ENCODE peak calls at places on chromosomes 11 and 22, in five cellular contexts. S, H, E, T and A are unnamed samples.
A peak's percentile ranks its signal among the peaks of the same experiment; 100 is the strongest.

GRCh38 chr22:48492371-48493320 is 1335.0 kb downstream of the BRD1 start:
- ATAC-seq in T (peak; percentile 76), H (peak; percentile 79), S (peak; percentile 86), E (peak; percentile 39), A (no peak)

GRCh38 chr11:971092-971690 is 45.5 kb downstream of the AP2A2 start:
- ATAC-seq in E (no peak), T (no peak), S (no peak), H (no peak), A (no peak)

GRCh38 chr11:65555693-65556231 is 2.4 kb downstream of the LTBP3 start:
- ATAC-seq in E (peak; percentile 1), S (no peak), T (peak; percentile 30), H (no peak), A (peak; percentile 23)

GRCh38 chr11:18365736-18366135 is 28.6 kb upstream of the LDHA start:
- ATAC-seq in S (no peak), T (no peak), E (no peak), H (no peak), A (no peak)

GRCh38 chr22:44163536-44163935 is 17.2 kb upstream of the PARVG start:
- ATAC-seq in S (no peak), H (no peak), T (no peak), E (no peak), A (no peak)

GRCh38 chr11:70326365-70326803 is 55.9 kb downstream of the PPFIA1 start:
- ATAC-seq in E (peak; percentile 65), S (no peak), H (no peak), T (no peak), A (peak; percentile 91)

GRCh38 chr22:26524870-26525269 is 12.6 kb upstream of the TFIP11 start:
- ATAC-seq in H (no peak), T (no peak), S (no peak), E (no peak), A (no peak)

GRCh38 chr11:35412285-35412684 is 7.1 kb downstream of the SLC1A2 start:
- ATAC-seq in T (peak; percentile 74), E (no peak), S (no peak), H (peak; percentile 31), A (no peak)

GRCh38 chr22:49894321-49895072 is 23.7 kb downstream of the ALG12 start:
- ATAC-seq in T (peak; percentile 38), H (no peak), E (peak; percentile 76), S (peak; percentile 58), A (no peak)

GRCh38 chr22:37989146-37990045 is 5.0 kb upstream of the SOX10 start:
- ATAC-seq in E (no peak), S (no peak), T (no peak), H (no peak), A (no peak)

GRCh38 chr11:102267602-102268001 is 49.7 kb upstream of the BIRC3 start:
- ATAC-seq in H (no peak), E (no peak), S (peak; percentile 29), T (no peak), A (no peak)

GRCh38 chr11:120558754-120559431 is 47.3 kb downstream of the GRIK4 start:
- ATAC-seq in H (no peak), E (no peak), S (no peak), T (no peak), A (no peak)

GRCh38 chr22:45170001-45170466 is 6.3 kb downstream of the NUP50 start:
- ATAC-seq in S (peak; percentile 91), H (no peak), E (no peak), T (no peak), A (no peak)

GRCh38 chr11:47981667-47982404 is 1.5 kb downstream of the PTPRJ start:
- ATAC-seq in H (peak; percentile 24), S (no peak), E (no peak), T (no peak), A (no peak)

GRCh38 chr11:112785717-112786116 is 175.5 kb upstream of the NCAM1 start:
- ATAC-seq in E (no peak), T (no peak), H (no peak), S (no peak), A (peak; percentile 52)

GRCh38 chr22:46402505-46402904 is 67.0 kb downstream of the TRMU start:
- ATAC-seq in E (no peak), H (no peak), T (no peak), S (no peak), A (no peak)

GRCh38 chr11:112759418-112759817 is 201.8 kb upstream of the NCAM1 start:
- ATAC-seq in H (no peak), S (no peak), T (no peak), E (no peak), A (no peak)

GRCh38 chr22:26295583-26296126 is 126.4 kb downstream of the SEZ6L start:
- ATAC-seq in S (peak; percentile 49), H (no peak), T (no peak), E (no peak), A (no peak)

GRCh38 chr11:65381721-65382035 is 768 bp downstream of the SLC25A45 start:
- ATAC-seq in T (no peak), H (peak; percentile 29), E (peak; percentile 27), S (peak; percentile 20), A (peak; percentile 6)

GRCh38 chr11:116044946-116045345 is 540.7 kb upstream of the CADM1 start:
- ATAC-seq in E (no peak), H (no peak), T (no peak), S (no peak), A (no peak)

GRCh38 chr11:116043857-116044256 is 539.6 kb upstream of the CADM1 start:
- ATAC-seq in S (no peak), T (no peak), E (no peak), H (no peak), A (no peak)

GRCh38 chr11:116046127-116046526 is 541.9 kb upstream of the CADM1 start:
- ATAC-seq in S (no peak), H (peak; percentile 28), E (no peak), T (no peak), A (no peak)

GRCh38 chr11:116044520-116044919 is 540.3 kb upstream of the CADM1 start:
- ATAC-seq in H (no peak), T (no peak), E (no peak), S (no peak), A (no peak)

DNA sequence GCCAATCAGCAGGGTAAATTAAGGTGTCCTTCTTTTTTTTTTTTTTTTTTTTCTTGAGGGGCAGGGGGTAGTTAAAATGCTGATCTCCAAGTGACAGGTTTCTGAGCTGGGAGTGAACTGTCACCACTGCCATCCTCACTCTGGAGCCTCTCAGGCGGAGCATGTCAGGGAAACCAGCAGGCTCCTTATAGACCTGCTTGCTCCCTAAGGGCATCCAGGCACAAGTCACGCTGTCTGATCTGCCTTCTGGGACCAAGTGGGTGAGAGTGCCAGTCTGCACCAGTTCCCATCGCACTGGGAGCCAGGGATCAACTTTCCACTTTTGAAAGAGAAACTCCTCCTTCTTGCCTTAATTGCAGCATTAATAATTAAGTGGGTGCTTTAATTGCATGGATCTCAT is 537.9 kb upstream of the CADM1 start:
- ATAC-seq in T (no peak), E (no peak), S (no peak), H (no peak), A (no peak)
- TF ChIP-seq POLR2AphosphoS5 in T (no peak), E (no peak), S (no peak), H (no peak), A (no peak)

GRCh38 chr11:99739464-99740089 is 718.8 kb downstream of the CNTN5 start:
- ATAC-seq in E (no peak), H (peak; percentile 47), T (no peak), S (no peak), A (no peak)
- TF ChIP-seq CTCF in E (peak; percentile 15), H (peak; percentile 29), T (peak; percentile 59), S (no peak), A (no peak)

DNA sequence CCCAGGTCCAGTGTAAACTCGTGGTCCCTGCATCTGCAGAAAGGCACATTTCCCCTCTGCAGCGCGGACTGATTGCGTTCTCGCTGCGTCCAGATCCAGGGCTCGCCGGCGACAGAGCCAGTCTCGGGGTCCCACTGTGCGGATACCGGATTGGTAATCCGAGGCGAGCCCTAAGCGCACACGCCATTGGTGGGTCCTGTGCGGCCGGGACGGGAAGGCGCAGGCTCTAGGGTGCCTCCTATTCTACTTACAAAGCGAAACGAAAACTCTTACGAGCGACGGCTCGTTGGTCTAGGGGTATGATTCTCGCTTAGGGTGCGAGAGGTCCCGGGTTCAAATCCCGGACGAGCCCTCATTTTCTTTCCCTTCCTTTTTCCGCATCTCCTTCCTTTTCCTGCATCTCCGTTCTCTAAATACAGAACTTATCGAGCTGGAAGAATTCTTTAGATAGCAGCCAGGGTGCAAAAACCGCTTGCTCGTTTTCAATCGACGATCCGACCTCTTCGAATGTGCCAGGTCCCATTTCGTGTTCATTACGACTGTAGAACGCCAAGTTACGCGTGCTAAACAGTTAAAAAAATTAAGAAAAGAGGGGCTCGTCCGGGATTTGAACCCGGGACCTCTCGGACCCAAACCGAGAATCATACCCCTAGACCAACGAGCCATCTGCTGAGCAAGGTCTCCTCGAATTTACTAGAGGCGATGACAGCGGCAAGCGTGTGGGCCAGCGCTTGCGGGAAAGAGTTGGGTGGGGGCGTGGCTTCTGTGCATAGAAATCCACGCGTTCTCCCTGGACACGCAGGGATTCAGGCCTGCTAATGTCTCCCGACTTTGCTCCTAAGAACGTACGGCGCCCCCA is 29.2 kb upstream of the WNT11 start:
- ATAC-seq in H (peak; percentile 85), S (peak; percentile 90), T (peak; percentile 78), E (peak; percentile 91), A (peak; percentile 86)
- TF ChIP-seq EP300 in H (no peak), S (peak; percentile 61), T (no peak), E (peak; percentile 24), A (no peak)

GRCh38 chr11:59560702-59561469 is 49.5 kb downstream of the OR4D9 start:
- ATAC-seq in T (peak; percentile 42), E (peak; percentile 92), S (peak; percentile 56), H (peak; percentile 56), A (peak; percentile 90)
- TF ChIP-seq POLR2AphosphoS5 in T (no peak), E (peak; percentile 18), S (peak; percentile 11), H (peak; percentile 19), A (peak; percentile 57)

GRCh38 chr11:27210509-27210908 is 152.5 kb downstream of the CCDC34 start:
- ATAC-seq in H (no peak), E (no peak), S (no peak), T (no peak), A (no peak)

GRCh38 chr11:27213232-27213660 is 149.8 kb downstream of the CCDC34 start:
- ATAC-seq in S (no peak), T (no peak), H (peak; percentile 67), E (no peak), A (no peak)

GRCh38 chr11:27209562-27210005 is 153.4 kb downstream of the CCDC34 start:
- ATAC-seq in H (peak; percentile 65), T (peak; percentile 89), S (peak; percentile 72), E (no peak), A (peak; percentile 64)

GRCh38 chr11:27212248-27212780 is 150.7 kb downstream of the CCDC34 start:
- ATAC-seq in E (no peak), H (peak; percentile 43), T (no peak), S (no peak), A (no peak)

GRCh38 chr11:27211370-27212127 is 151.5 kb downstream of the CCDC34 start:
- ATAC-seq in T (no peak), H (no peak), E (no peak), S (peak; percentile 46), A (no peak)
- TF ChIP-seq CTCF in T (peak; percentile 45), H (peak; percentile 39), E (no peak), S (peak; percentile 58), A (no peak)

DNA sequence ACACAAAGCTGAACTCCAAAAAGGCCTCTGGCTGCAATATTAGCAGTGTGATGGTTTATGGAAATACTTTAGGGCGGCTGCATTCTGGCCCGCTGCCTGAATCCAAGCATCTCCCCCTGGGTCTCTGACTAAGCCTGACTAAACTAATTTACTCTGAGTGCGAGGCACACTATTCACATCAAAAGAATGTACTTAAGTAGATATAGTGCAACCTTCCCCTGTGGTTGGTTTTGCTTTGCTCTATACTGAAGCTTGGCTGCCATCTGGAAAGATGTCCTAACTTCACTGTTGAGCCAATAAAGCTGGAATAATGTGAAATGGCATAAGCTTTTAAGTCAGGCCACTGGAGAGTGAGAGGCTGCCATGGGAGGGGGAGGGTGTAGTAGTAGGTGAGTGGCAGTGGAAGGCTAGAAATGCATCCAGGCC is 321.6 kb downstream of the AASDHPPT start:
- ATAC-seq in S (no peak), T (no peak), E (peak; percentile 63), H (no peak), A (peak; percentile 84)
- TF ChIP-seq EP300 in S (no peak), T (no peak), E (no peak), H (no peak), A (no peak)